ENCODE peak calls at places on chromosomes 13 and 19, in six cellular contexts. O is fibroblast of lung, C is transverse colon, T is right cardiac atrium, Y is body of pancreas, W is osteoblast. J is an unnamed sample.

GRCh38 chr13:57969961-57970360 is 338.4 kb downstream of the PCDH17 start:
- DNase-seq in T (no peak), Y (no peak), C (no peak), W (no peak), O (no peak), J (no peak)

GRCh38 chr13:112933649-112934048 is 35.4 kb upstream of the MCF2L start:
- DNase-seq in W (no peak), T (no peak), C (no peak), Y (no peak), O (no peak), J (no peak)

GRCh38 chr19:17125728-17126677 is 50.4 kb downstream of the MYO9B start:
- DNase-seq in C (peak; percentile 68), W (peak; percentile 82), O (peak; percentile 46), Y (peak; percentile 36), T (peak; percentile 70), J (peak; percentile 79)

GRCh38 chr13:31476266-31476665 is 263.1 kb upstream of the RXFP2 start:
- DNase-seq in O (peak; percentile 79), C (no peak), T (peak; percentile 40), W (peak; percentile 47), Y (no peak), J (no peak)

GRCh38 chr19:6238256-6238642 is 41.5 kb downstream of the MLLT1 start:
- DNase-seq in T (no peak), C (no peak), O (no peak), Y (no peak), W (no peak), J (no peak)

GRCh38 chr13:106656214-106656613 is 88.3 kb upstream of the ARGLU1 start:
- DNase-seq in W (no peak), Y (no peak), T (no peak), O (no peak), C (no peak), J (no peak)

GRCh38 chr19:13849991-13850909 is 26.7 kb upstream of the NANOS3 start:
- DNase-seq in O (peak; percentile 78), T (peak; percentile 88), C (peak; percentile 86), Y (peak; percentile 88), W (peak; percentile 95), J (peak; percentile 83)

GRCh38 chr13:77310579-77311279 is 16.2 kb downstream of the MYCBP2 start:
- DNase-seq in Y (no peak), W (no peak), T (no peak), O (peak; percentile 8), C (no peak), J (no peak)

GRCh38 chr13:100301418-100301817 is 212.5 kb downstream of the PCCA start:
- DNase-seq in T (no peak), W (no peak), O (no peak), C (no peak), Y (no peak), J (no peak)

GRCh38 chr13:24625324-24625723 is 54.9 kb upstream of the ATP12A start:
- DNase-seq in O (no peak), T (no peak), C (no peak), W (no peak), Y (no peak), J (no peak)

GRCh38 chr13:38348890-38349289 is 761 bp upstream of the UFM1 start:
- DNase-seq in W (peak; percentile 56), C (peak; percentile 8), O (no peak), T (no peak), Y (peak; percentile 15), J (no peak)

GRCh38 chr19:14019100-14019499 is 8.8 kb upstream of the RLN3 start:
- DNase-seq in O (no peak), Y (no peak), W (no peak), T (no peak), C (no peak), J (no peak)

GRCh38 chr13:45055198-45055901 is 65.0 kb upstream of the GTF2F2 start:
- DNase-seq in W (peak; percentile 87), C (peak; percentile 29), Y (no peak), O (peak; percentile 77), T (no peak), J (no peak)

GRCh38 chr13:99033814-99034213 is 56.0 kb upstream of the DOCK9 start:
- DNase-seq in Y (no peak), W (peak; percentile 22), C (no peak), T (no peak), O (peak; percentile 54), J (no peak)

GRCh38 chr19:39499082-39499642 is 415 bp downstream of the DLL3 start:
- DNase-seq in W (peak; percentile 68), C (no peak), Y (no peak), T (no peak), O (no peak), J (no peak)

GRCh38 chr19:42135836-42136235 is 3.6 kb upstream of the POU2F2 start:
- DNase-seq in C (no peak), O (no peak), W (no peak), T (no peak), Y (no peak), J (no peak)

GRCh38 chr13:48235100-48235813 is 2.3 kb downstream of the ITM2B start:
- DNase-seq in O (peak; percentile 42), W (peak; percentile 44), C (peak; percentile 28), T (no peak), Y (peak; percentile 53), J (no peak)

GRCh38 chr13:30810261-30810701 is 74.9 kb downstream of the ALOX5AP start:
- DNase-seq in C (no peak), Y (peak; percentile 42), W (no peak), T (no peak), O (no peak), J (no peak)

GRCh38 chr13:62879071-62879470 is 1463.4 kb upstream of the PCDH20 start:
- DNase-seq in W (no peak), O (peak; percentile 5), T (no peak), C (no peak), Y (no peak), J (no peak)

GRCh38 chr13:47114030-47114429 is 217.2 kb upstream of the HTR2A start:
- DNase-seq in Y (no peak), W (peak; percentile 78), C (no peak), T (no peak), O (peak; percentile 45), J (no peak)

GRCh38 chr13:77176350-77176749 is 149.4 kb upstream of the FBXL3 start:
- DNase-seq in W (no peak), Y (no peak), C (no peak), O (peak; percentile 32), T (no peak), J (no peak)

GRCh38 chr13:98050041-98050466 is 92.8 kb upstream of the FARP1 start:
- DNase-seq in W (no peak), T (no peak), C (no peak), Y (no peak), O (peak; percentile 26), J (no peak)

GRCh38 chr13:33070713-33071112 is 54.5 kb downstream of the KL start:
- DNase-seq in O (no peak), Y (no peak), T (no peak), W (no peak), C (no peak), J (no peak)

GRCh38 chr19:48714759-48715261 is 4.7 kb downstream of the MAMSTR start:
- DNase-seq in C (peak; percentile 65), W (peak; percentile 18), T (no peak), Y (no peak), O (no peak), J (no peak)

GRCh38 chr13:27487776-27488175 is 37.4 kb upstream of the MTIF3 start:
- DNase-seq in T (no peak), Y (no peak), C (no peak), O (no peak), W (no peak), J (no peak)

GRCh38 chr19:19600793-19601346 is 17.6 kb downstream of the PBX4 start:
- DNase-seq in Y (no peak), C (no peak), W (no peak), T (no peak), O (no peak), J (no peak)

GRCh38 chr19:19599190-19599535 is 19.3 kb downstream of the PBX4 start:
- DNase-seq in W (no peak), Y (no peak), O (no peak), T (no peak), C (no peak), J (no peak)

GRCh38 chr19:19595171-19595701 is 23.3 kb downstream of the PBX4 start:
- DNase-seq in C (no peak), O (peak; percentile 73), W (peak; percentile 87), Y (no peak), T (no peak), J (no peak)

GRCh38 chr19:19594371-19594770 is 24.1 kb downstream of the PBX4 start:
- DNase-seq in T (no peak), C (no peak), O (no peak), Y (no peak), W (no peak), J (no peak)

DNA sequence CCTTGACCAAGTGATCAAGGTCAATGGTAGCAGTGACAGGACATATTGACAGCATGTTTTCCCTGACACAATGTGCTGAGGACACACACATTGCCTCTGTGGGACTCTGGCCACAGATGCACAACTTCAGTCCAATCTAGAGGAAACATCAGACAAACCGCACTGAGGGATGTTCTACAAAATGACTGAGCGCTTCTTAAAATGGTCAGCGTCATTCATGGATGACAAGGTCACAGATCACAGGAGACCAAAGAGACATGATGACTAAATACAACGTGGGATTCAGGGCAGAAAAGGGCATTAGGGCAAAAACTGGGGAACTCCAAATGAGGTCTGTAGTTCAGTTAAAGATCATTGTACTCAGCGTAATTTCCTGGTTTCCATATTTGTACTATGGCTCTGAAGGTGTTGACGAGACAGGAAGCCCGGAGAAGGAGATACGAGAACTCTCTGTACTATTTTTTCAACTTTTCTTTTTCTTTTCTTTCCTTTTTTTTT is 20.6 kb downstream of the PBX4 start:
- DNase-seq in Y (no peak), T (no peak), O (no peak), C (no peak), W (peak; percentile 17), J (no peak)
- H3K4me1 ChIP-seq in Y (peaks cover 4% of the 10 kb centered on the region), T (no peaks in the 10 kb centered on the region), O (peaks cover 9% of the 10 kb centered on the region), C (peaks cover 13% of the 10 kb centered on the region), W (peaks cover 10% of the 10 kb centered on the region), J (no peaks in the 10 kb centered on the region)

GRCh38 chr19:46491975-46492682 is 3.5 kb downstream of the PNMA8B start:
- DNase-seq in C (no peak), T (no peak), Y (no peak), W (peak; percentile 78), O (no peak), J (no peak)
- H3K27me3 ChIP-seq in C (peaks cover 87% of the 10 kb centered on the region), T (no peaks in the 10 kb centered on the region), Y (no peaks in the 10 kb centered on the region), W (peaks cover 35% of the 10 kb centered on the region), O (peaks cover 22% of the 10 kb centered on the region), J (peaks cover 4% of the 10 kb centered on the region)

DNA sequence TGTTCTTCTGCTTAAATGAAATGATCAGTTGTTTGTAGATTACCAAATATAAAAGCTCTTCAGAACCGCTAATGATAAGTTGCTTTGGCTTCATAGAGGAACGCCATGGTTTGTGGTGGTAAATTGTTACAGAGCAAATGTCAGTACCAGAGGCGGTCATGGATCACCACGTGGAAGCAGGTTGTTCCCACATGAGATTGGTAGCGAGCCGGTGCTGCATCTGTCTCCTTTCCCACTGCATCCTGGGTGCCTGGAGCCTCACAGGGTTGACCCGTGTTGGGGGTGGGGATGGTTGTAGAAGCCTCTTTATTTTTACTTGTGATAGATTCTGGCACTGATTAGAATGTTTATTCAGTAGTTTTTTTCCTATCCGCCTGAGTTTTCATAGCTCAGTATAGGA is 14.7 kb downstream of the GARRE1 start:
- DNase-seq in O (no peak), T (no peak), W (no peak), C (no peak), Y (peak; percentile 89), J (no peak)
- H3K4me1 ChIP-seq in O (peaks cover 15% of the 10 kb centered on the region), T (peaks cover 21% of the 10 kb centered on the region), W (peaks cover 42% of the 10 kb centered on the region), C (peaks cover 17% of the 10 kb centered on the region), Y (peaks cover 66% of the 10 kb centered on the region), J (no peaks in the 10 kb centered on the region)

GRCh38 chr13:111095911-111096501 is 19.1 kb upstream of the ARHGEF7 start:
- DNase-seq in O (no peak), C (no peak), T (no peak), Y (no peak), W (no peak), J (no peak)
- H3K27me3 ChIP-seq in O (peaks cover 9% of the 10 kb centered on the region), C (peaks cover 34% of the 10 kb centered on the region), T (no peaks in the 10 kb centered on the region), Y (no peaks in the 10 kb centered on the region), W (peaks cover 44% of the 10 kb centered on the region), J (no peaks in the 10 kb centered on the region)

GRCh38 chr19:19059018-19059836 is 4.6 kb upstream of the SLC25A42 start:
- DNase-seq in W (peak; percentile 43), Y (no peak), T (no peak), C (no peak), O (no peak), J (no peak)
- H3K4me1 ChIP-seq in W (peaks cover 15% of the 10 kb centered on the region), Y (peaks cover 21% of the 10 kb centered on the region), T (peaks cover 3% of the 10 kb centered on the region), C (no peaks in the 10 kb centered on the region), O (peaks cover 14% of the 10 kb centered on the region), J (peaks cover 24% of the 10 kb centered on the region)